ENCODE peak calls at places on chromosomes 5 and 9, in nine cellular contexts. A is heart right ventricle, X is ovary, E is transverse colon, J is Caco-2, W is esophagus squamous epithelium, K is right lobe of liver, S is aorta, M is tibial artery. V is an unnamed sample.

GRCh38 chr9:72383978-72384709 is 19.1 kb upstream of the ZFAND5 start:
- DNase-seq in W (no peak), E (no peak), S (no peak), M (no peak), K (no peak), A (no peak), X (no peak), J (no peak), V (peak; percentile 80)

GRCh38 chr5:14481299-14481799 is 100.2 kb upstream of the OTULINL start:
- DNase-seq in J (no peak), A (no peak), S (no peak), K (no peak), E (no peak), W (no peak), M (no peak), X (no peak), V (no peak)

GRCh38 chr5:176692835-176693476 is 45.7 kb downstream of the TSPAN17 start:
- DNase-seq in A (no peak), W (no peak), X (no peak), S (no peak), E (peak; percentile 73), K (no peak), J (no peak), M (no peak), V (no peak)

GRCh38 chr5:132456553-132457361 is 33.8 kb downstream of the IRF1 start:
- DNase-seq in E (peak; percentile 78), M (peak; percentile 68), J (no peak), A (no peak), S (peak; percentile 83), X (peak; percentile 30), K (no peak), W (no peak), V (no peak)

GRCh38 chr5:170625221-170626165 is 121.7 kb downstream of the KCNIP1 start:
- DNase-seq in A (no peak), E (no peak), K (no peak), W (no peak), X (no peak), J (peak; percentile 24), M (peak; percentile 47), S (no peak), V (no peak)

GRCh38 chr5:125317546-125317995 is 571.1 kb upstream of the ZNF608 start:
- DNase-seq in W (no peak), E (no peak), J (no peak), K (peak; percentile 60), M (no peak), A (no peak), S (no peak), X (no peak), V (no peak)

GRCh38 chr5:57486206-57486605 is 3.6 kb upstream of the ACTBL2 start:
- DNase-seq in A (no peak), J (no peak), M (no peak), K (no peak), E (no peak), S (no peak), W (no peak), X (no peak), V (no peak)

GRCh38 chr9:119451426-119451825 is 82.2 kb upstream of the BRINP1 start:
- DNase-seq in E (no peak), X (no peak), K (no peak), W (no peak), S (no peak), A (no peak), M (no peak), J (no peak), V (no peak)

GRCh38 chr5:129204525-129204924 is 110.0 kb downstream of the ISOC1 start:
- DNase-seq in S (no peak), M (no peak), W (no peak), K (no peak), J (no peak), X (no peak), A (no peak), E (no peak), V (no peak)

GRCh38 chr5:35247645-35248034 is 17.4 kb upstream of the PRLR start:
- DNase-seq in M (peak; percentile 69), S (no peak), E (no peak), A (no peak), K (no peak), J (no peak), W (no peak), X (no peak), V (peak; percentile 19)

GRCh38 chr9:99955606-99956005 is 49.2 kb downstream of the STX17 start:
- DNase-seq in A (no peak), M (no peak), K (no peak), J (no peak), E (no peak), W (no peak), X (no peak), S (no peak), V (no peak)

GRCh38 chr5:124102491-124102890 is 590.5 kb downstream of the CSNK1G3 start:
- DNase-seq in M (no peak), K (no peak), X (no peak), E (no peak), S (no peak), J (no peak), W (no peak), A (no peak), V (peak; percentile 58)

GRCh38 chr9:129171993-129172751 is 5.9 kb downstream of the IER5L start:
- DNase-seq in J (no peak), M (no peak), W (no peak), S (no peak), E (no peak), A (no peak), K (no peak), X (no peak), V (no peak)

GRCh38 chr5:7871560-7872113 is 2.7 kb downstream of the MTRR start:
- DNase-seq in S (no peak), J (no peak), E (peak; percentile 24), X (no peak), K (no peak), A (no peak), W (no peak), M (no peak), V (no peak)

GRCh38 chr9:130661461-130662098 is 2.8 kb upstream of the PRDM12 start:
- DNase-seq in K (no peak), M (no peak), X (no peak), S (no peak), A (no peak), E (no peak), J (no peak), W (no peak), V (no peak)

DNA sequence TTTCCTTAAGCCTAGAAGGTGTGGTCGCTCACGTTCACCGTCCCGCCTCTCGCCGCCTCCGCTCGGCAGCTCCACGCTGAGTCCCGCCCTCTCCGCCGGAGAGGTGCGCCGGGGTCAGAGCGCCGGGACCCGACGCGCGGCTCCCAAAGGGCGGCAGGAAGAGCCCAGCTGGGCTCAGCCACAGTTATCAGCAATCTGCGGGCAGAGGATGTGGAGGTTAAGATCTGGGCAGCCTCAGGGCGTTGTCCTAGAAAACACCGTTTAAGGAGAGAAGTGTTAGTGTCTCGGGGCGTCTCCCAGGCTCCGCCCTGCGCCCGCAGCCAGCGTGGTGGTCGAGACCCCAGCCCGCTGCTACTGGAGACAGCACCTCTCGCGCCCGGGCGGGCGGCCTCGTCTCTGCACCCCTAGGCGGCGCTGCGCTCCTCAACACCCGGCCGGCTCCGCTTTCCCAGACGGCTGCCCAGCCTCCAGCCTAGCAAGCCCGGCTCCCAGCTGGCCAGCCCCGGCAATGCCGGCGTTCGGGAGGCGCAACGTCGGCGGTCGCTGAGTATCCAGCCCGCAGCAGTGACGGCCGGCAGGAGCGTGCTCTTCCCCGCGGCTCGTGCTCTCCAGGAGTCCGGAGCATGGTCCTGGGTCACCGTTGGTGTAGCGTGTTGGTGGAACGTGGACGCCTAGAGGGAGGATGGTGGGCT is at the start of gene PCDHAC1:
- DNase-seq in K (peak; percentile 75), J (no peak), M (peak; percentile 74), X (peak; percentile 83), A (peak; percentile 73), S (peak; percentile 92), W (no peak), E (peak; percentile 46), V (no peak)
- H3K4me3 ChIP-seq in K (peak within 1 kb of the TSS; percentile 41), J (no peak within 1 kb of the TSS), M (peak within 1 kb of the TSS; percentile 49), X (peak within 1 kb of the TSS; percentile 35), A (peak within 1 kb of the TSS; percentile 52), S (no peak within 1 kb of the TSS), W (peak within 1 kb of the TSS; percentile 62), E (peak within 1 kb of the TSS; percentile 34), V (peak within 1 kb of the TSS; percentile 28)

DNA sequence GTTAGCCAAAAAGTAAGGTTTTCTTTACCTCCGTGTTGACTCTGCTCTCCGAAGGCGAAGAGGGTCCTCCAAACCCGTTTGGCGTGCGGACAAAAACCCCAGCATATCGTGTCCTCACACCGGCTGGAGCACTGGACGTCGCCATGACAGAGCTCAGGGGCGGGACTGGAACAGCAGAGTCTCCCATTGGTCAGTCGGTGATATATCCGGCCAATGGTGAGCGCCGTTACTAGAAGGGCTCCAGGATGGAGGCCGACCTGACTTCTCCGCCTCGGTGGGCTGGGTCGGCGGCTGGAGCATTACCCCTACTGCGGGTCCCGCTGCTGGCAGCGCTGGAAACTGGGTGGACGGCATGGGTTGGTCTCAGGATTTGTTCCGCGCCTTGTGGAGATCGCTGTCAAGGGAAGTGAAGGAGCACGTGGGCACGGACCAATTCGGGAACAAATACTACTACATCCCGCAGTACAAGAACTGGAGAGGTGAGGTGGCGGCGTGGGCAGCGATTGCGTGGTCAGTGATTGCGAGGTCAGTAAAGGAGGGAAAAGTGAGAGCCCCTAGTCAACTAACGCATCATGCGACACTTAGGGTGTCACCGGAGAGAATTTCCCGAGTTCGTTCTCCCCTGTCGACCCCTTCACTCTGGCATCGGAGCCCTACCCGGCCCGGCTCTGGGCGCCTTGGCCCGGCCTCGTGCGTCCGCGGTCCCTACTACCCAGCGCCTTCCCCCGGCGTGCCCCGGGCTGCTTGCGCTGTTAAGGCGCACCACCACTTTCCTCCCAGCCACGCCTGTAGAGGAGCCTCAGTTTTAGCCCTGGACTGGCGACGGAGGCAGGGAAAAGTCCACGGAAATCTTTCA is at the start of the genes ERCC8 and NDUFAF2:
- DNase-seq in J (peak; percentile 94), X (peak; percentile 92), M (peak; percentile 92), S (peak; percentile 95), A (peak; percentile 85), E (peak; percentile 92), W (peak; percentile 65), K (peak; percentile 93), V (peak; percentile 74)
- H3K4me3 ChIP-seq in J (peak within 1 kb of the TSS; percentile 42), X (peak within 1 kb of the TSS; percentile 62), M (peak within 1 kb of the TSS; percentile 68), S (peak within 1 kb of the TSS; percentile 92), A (peak within 1 kb of the TSS; percentile 79), E (peak within 1 kb of the TSS; percentile 63), W (peak within 1 kb of the TSS; percentile 91), K (peak within 1 kb of the TSS; percentile 84), V (peak within 1 kb of the TSS; percentile 78)

DNA sequence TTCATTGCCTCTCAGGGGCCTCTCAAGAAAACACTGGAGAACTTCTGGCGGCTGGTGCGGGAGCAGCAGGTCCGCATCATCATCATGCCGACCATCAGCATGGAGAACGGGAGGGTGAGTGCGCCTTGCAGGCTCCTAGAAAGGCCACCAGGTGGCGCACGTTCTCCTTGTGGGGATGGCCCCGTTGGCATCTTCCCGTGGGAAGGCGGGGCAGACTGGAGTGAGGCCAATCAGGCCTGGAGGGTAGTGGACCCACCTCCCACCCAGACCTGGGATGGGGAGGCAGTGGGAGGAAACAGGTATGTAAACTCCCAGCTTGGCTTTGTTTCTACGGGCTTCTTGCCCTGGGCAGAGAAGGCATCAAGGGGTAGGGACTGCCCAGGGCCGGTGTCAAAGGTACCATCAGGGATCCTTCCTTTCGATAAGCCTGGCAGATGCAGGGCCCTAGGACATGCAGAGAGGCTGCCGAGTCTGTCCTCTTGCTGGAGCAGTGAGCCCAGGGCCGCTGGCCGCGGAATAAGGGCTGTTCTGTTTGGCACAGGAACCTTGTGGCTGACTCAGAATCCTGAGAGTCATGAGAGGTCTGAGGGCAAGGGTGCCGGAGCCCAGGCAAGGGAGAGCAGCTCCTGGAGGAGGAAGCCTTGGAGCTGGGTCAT is 18.9 kb upstream of the SPTLC1 start:
- DNase-seq in A (peak; percentile 81), W (no peak), M (peak; percentile 86), K (peak; percentile 77), X (peak; percentile 92), E (peak; percentile 79), S (peak; percentile 93), J (peak; percentile 79), V (no peak)
- H3K4me3 ChIP-seq in A (peak overlapping the region; percentile 16), W (peak overlapping the region; percentile 42), M (peak overlapping the region; percentile 39), K (no peak overlapping the region), X (peak overlapping the region; percentile 8), E (no peak overlapping the region), S (no peak overlapping the region), J (no peak overlapping the region), V (no peak overlapping the region)

GRCh38 chr5:137751869-137752491 is 2.2 kb downstream of the HNRNPA0 start:
- DNase-seq in K (no peak), J (peak; percentile 52), W (no peak), E (peak; percentile 20), X (no peak), S (no peak), A (no peak), M (no peak), V (no peak)
- H3K4me3 ChIP-seq in K (peak overlapping the region; percentile 83), J (peak overlapping the region; percentile 91), W (peak overlapping the region; percentile 81), E (peak overlapping the region; percentile 64), X (peak overlapping the region; percentile 91), S (peak overlapping the region; percentile 39), A (peak overlapping the region; percentile 91), M (peak overlapping the region; percentile 68), V (peak overlapping the region; percentile 95)

V was measured in skeletal muscle cell.